ENCODE peak calls at places on chromosomes 7 and 10, in nine cellular contexts. One of them, this sample, is unnamed.

GRCh38 chr7:125568799-125569198 is 639.2 kb upstream of the POT1 start:
- DNase-seq in HL-60: no peak
- DNase-seq in GM23338: no peak
- DNase-seq in GM12878: peak
- DNase-seq in astrocyte of the spinal cord: no peak
- DNase-seq in OCI-LY7: no peak
- DNase-seq in endodermal cell: no peak
- DNase-seq in H1: no peak
- DNase-seq in HFF-Myc: no peak
- DNase-seq in this sample: no peak

GRCh38 chr10:82294874-82295378 is 419.9 kb downstream of the NRG3 start:
- DNase-seq in GM12878: no peak
- DNase-seq in GM23338: no peak
- DNase-seq in endodermal cell: no peak
- DNase-seq in HFF-Myc: no peak
- DNase-seq in OCI-LY7: no peak
- DNase-seq in astrocyte of the spinal cord: no peak
- DNase-seq in H1: no peak
- DNase-seq in HL-60: no peak
- DNase-seq in this sample: peak

GRCh38 chr10:109203616-109204375 is 719.5 kb downstream of the XPNPEP1 start:
- DNase-seq in HL-60: no peak
- DNase-seq in HFF-Myc: no peak
- DNase-seq in endodermal cell: no peak
- DNase-seq in OCI-LY7: no peak
- DNase-seq in GM12878: no peak
- DNase-seq in H1: no peak
- DNase-seq in GM23338: no peak
- DNase-seq in astrocyte of the spinal cord: no peak
- DNase-seq in this sample: peak

GRCh38 chr7:20359397-20359963 is 28.8 kb downstream of the ITGB8 start:
- DNase-seq in GM23338: no peak
- DNase-seq in H1: no peak
- DNase-seq in astrocyte of the spinal cord: no peak
- DNase-seq in OCI-LY7: no peak
- DNase-seq in endodermal cell: no peak
- DNase-seq in GM12878: no peak
- DNase-seq in HFF-Myc: no peak
- DNase-seq in HL-60: no peak
- DNase-seq in this sample: peak

GRCh38 chr7:132380065-132380464 is 196.2 kb downstream of the PLXNA4 start:
- DNase-seq in HFF-Myc: no peak
- DNase-seq in astrocyte of the spinal cord: no peak
- DNase-seq in OCI-LY7: no peak
- DNase-seq in H1: no peak
- DNase-seq in GM23338: peak
- DNase-seq in HL-60: no peak
- DNase-seq in GM12878: no peak
- DNase-seq in endodermal cell: peak
- DNase-seq in this sample: no peak

GRCh38 chr7:75017832-75018231 is 53.3 kb downstream of the CASTOR2 start:
- DNase-seq in H1: no peak
- DNase-seq in GM12878: no peak
- DNase-seq in astrocyte of the spinal cord: no peak
- DNase-seq in endodermal cell: no peak
- DNase-seq in HL-60: no peak
- DNase-seq in HFF-Myc: no peak
- DNase-seq in OCI-LY7: no peak
- DNase-seq in GM23338: no peak
- DNase-seq in this sample: no peak

GRCh38 chr7:8232999-8233847 is 28.7 kb downstream of the ICA1 start:
- DNase-seq in GM23338: no peak
- DNase-seq in H1: no peak
- DNase-seq in endodermal cell: no peak
- DNase-seq in GM12878: no peak
- DNase-seq in HL-60: no peak
- DNase-seq in HFF-Myc: no peak
- DNase-seq in astrocyte of the spinal cord: no peak
- DNase-seq in OCI-LY7: no peak
- DNase-seq in this sample: no peak

GRCh38 chr7:138799336-138799965 is 1.5 kb upstream of the ATP6V0A4 start:
- DNase-seq in H1: no peak
- DNase-seq in OCI-LY7: no peak
- DNase-seq in HL-60: no peak
- DNase-seq in GM12878: no peak
- DNase-seq in GM23338: no peak
- DNase-seq in astrocyte of the spinal cord: no peak
- DNase-seq in endodermal cell: no peak
- DNase-seq in HFF-Myc: no peak
- DNase-seq in this sample: no peak

GRCh38 chr10:100744980-100745881 is at the start of gene PAX2:
- DNase-seq in endodermal cell: peak
- DNase-seq in GM23338: peak
- DNase-seq in H1: peak
- DNase-seq in HL-60: no peak
- DNase-seq in OCI-LY7: no peak
- DNase-seq in GM12878: no peak
- DNase-seq in astrocyte of the spinal cord: no peak
- DNase-seq in HFF-Myc: no peak
- DNase-seq in this sample: no peak

GRCh38 chr10:22825841-22826240 is 102.0 kb upstream of the ARMC3 start:
- DNase-seq in GM23338: peak
- DNase-seq in HFF-Myc: no peak
- DNase-seq in astrocyte of the spinal cord: no peak
- DNase-seq in H1: no peak
- DNase-seq in OCI-LY7: no peak
- DNase-seq in HL-60: peak
- DNase-seq in GM12878: no peak
- DNase-seq in endodermal cell: peak
- DNase-seq in this sample: no peak
- H3K4me3 ChIP-seq in GM23338: no peak
- H3K4me3 ChIP-seq in HFF-Myc: no peak
- H3K4me3 ChIP-seq in astrocyte of the spinal cord: no peak
- H3K4me3 ChIP-seq in H1: no peak
- H3K4me3 ChIP-seq in OCI-LY7: no peak
- H3K4me3 ChIP-seq in HL-60: no peak
- H3K4me3 ChIP-seq in GM12878: no peak
- H3K4me3 ChIP-seq in endodermal cell: no peak
- H3K4me3 ChIP-seq in this sample: no peak

GRCh38 chr7:52764502-52765169 is 270.8 kb upstream of the POM121L12 start:
- DNase-seq in GM23338: no peak
- DNase-seq in astrocyte of the spinal cord: peak
- DNase-seq in HL-60: no peak
- DNase-seq in H1: no peak
- DNase-seq in HFF-Myc: no peak
- DNase-seq in GM12878: no peak
- DNase-seq in endodermal cell: no peak
- DNase-seq in OCI-LY7: no peak
- DNase-seq in this sample: no peak
- TF ChIP-seq CTCF in GM23338: no peak
- TF ChIP-seq CTCF in astrocyte of the spinal cord: no peak
- TF ChIP-seq CTCF in HL-60: no peak
- TF ChIP-seq CTCF in H1: no peak
- TF ChIP-seq CTCF in HFF-Myc: no peak
- TF ChIP-seq CTCF in GM12878: no peak
- TF ChIP-seq CTCF in endodermal cell: peak
- TF ChIP-seq CTCF in OCI-LY7: no peak
- TF ChIP-seq CTCF in this sample: no peak

DNA sequence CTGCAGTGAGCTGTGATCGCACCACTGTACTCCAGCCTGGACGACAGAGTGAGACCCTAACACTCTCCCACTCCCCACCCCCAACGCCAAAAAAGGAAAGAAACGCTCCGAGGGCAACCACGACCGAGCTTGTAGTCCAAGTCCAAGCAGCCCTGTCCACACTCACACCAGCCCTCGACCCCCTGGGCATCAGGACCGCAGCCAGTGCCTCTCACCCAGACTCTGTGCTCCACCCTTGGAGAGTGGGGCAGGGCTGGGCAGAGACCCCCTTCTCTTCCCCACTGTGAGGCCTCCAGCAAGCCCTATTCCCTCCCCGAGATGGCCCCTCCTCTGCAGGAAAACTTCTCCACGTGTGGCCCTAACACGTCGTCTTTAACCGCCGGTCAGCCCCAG is 82.6 kb downstream of the FOXL3 start:
- DNase-seq in HFF-Myc: no peak
- DNase-seq in endodermal cell: no peak
- DNase-seq in GM12878: no peak
- DNase-seq in HL-60: no peak
- DNase-seq in OCI-LY7: no peak
- DNase-seq in GM23338: no peak
- DNase-seq in astrocyte of the spinal cord: no peak
- DNase-seq in H1: no peak
- DNase-seq in this sample: no peak
- H3K4me3 ChIP-seq in HFF-Myc: no peak
- H3K4me3 ChIP-seq in endodermal cell: no peak
- H3K4me3 ChIP-seq in GM12878: no peak
- H3K4me3 ChIP-seq in HL-60: no peak
- H3K4me3 ChIP-seq in OCI-LY7: no peak
- H3K4me3 ChIP-seq in GM23338: no peak
- H3K4me3 ChIP-seq in astrocyte of the spinal cord: no peak
- H3K4me3 ChIP-seq in H1: no peak
- H3K4me3 ChIP-seq in this sample: no peak

GRCh38 chr10:32005050-32005449 is 51.2 kb downstream of the KIF5B start:
- DNase-seq in HL-60: peak
- DNase-seq in HFF-Myc: peak
- DNase-seq in GM12878: peak
- DNase-seq in endodermal cell: peak
- DNase-seq in H1: peak
- DNase-seq in OCI-LY7: peak
- DNase-seq in astrocyte of the spinal cord: peak
- DNase-seq in GM23338: peak
- DNase-seq in this sample: peak
- TF ChIP-seq CTCF in HL-60: peak
- TF ChIP-seq CTCF in HFF-Myc: peak
- TF ChIP-seq CTCF in GM12878: peak
- TF ChIP-seq CTCF in endodermal cell: peak
- TF ChIP-seq CTCF in H1: no peak
- TF ChIP-seq CTCF in OCI-LY7: peak
- TF ChIP-seq CTCF in astrocyte of the spinal cord: peak
- TF ChIP-seq CTCF in GM23338: peak
- TF ChIP-seq CTCF in this sample: peak

DNA sequence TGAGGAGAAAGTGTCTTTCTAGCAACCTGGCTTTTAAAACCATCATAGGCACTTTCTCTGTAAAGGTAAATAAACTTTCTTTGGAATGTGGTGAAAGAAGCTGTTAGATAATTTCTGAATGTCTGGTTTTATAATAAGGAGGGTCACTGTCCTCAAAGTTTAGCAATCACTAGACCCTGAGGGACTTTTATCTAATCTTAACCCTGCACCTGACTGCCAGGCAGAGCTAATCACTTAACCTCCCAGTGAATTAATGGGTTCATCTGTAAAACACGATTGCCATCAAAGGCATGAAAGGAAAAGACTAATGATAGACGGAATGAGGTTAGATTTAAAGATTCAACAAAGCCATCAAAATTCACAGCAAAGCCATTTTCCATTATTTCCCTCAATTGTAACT is 553.8 kb downstream of the GRM8 start:
- DNase-seq in OCI-LY7: no peak
- DNase-seq in HFF-Myc: no peak
- DNase-seq in GM23338: no peak
- DNase-seq in astrocyte of the spinal cord: no peak
- DNase-seq in H1: no peak
- DNase-seq in endodermal cell: no peak
- DNase-seq in HL-60: no peak
- DNase-seq in GM12878: no peak
- DNase-seq in this sample: no peak
- H3K4me3 ChIP-seq in OCI-LY7: no peak
- H3K4me3 ChIP-seq in HFF-Myc: no peak
- H3K4me3 ChIP-seq in GM23338: no peak
- H3K4me3 ChIP-seq in astrocyte of the spinal cord: no peak
- H3K4me3 ChIP-seq in H1: no peak
- H3K4me3 ChIP-seq in endodermal cell: no peak
- H3K4me3 ChIP-seq in HL-60: no peak
- H3K4me3 ChIP-seq in GM12878: peak
- H3K4me3 ChIP-seq in this sample: no peak

DNA sequence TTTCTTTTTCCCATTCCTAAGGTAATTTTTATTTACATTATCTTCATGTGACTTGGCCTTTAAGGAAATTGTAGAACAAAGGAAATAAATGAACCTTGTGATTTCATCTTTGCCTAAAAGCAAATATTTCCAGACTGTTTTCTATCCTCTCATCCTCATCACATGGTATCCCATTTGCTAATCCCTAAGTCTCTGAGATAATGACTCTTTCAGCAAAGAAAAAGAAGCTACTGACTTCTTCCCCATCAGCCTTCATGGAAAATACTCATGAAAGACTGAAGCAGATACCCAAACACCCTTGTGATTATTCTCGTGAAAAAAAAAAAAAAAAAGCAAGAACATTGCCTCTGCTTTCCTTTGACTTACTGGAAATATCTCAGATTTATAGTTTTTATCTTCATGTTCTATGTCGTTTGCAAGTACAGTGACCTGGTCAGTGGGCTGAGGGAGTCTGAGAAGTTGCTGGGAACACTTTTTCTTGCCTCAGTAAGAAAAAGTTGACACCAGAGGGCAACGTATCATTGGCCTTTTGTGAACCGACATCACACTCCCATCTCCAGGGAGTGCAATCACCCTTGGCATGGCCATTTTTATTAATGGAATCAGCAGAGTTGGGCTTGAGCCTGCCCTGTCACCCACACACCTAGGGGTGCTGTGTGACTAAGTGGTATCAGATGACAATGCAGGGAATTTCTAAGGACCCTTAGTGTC is 246.0 kb upstream of the KMT2E start:
- DNase-seq in OCI-LY7: no peak
- DNase-seq in H1: no peak
- DNase-seq in GM12878: no peak
- DNase-seq in endodermal cell: peak
- DNase-seq in HL-60: no peak
- DNase-seq in HFF-Myc: no peak
- DNase-seq in GM23338: peak
- DNase-seq in astrocyte of the spinal cord: no peak
- DNase-seq in this sample: no peak
- TF ChIP-seq CTCF in OCI-LY7: no peak
- TF ChIP-seq CTCF in H1: no peak
- TF ChIP-seq CTCF in GM12878: no peak
- TF ChIP-seq CTCF in endodermal cell: peak
- TF ChIP-seq CTCF in HL-60: no peak
- TF ChIP-seq CTCF in HFF-Myc: no peak
- TF ChIP-seq CTCF in GM23338: peak
- TF ChIP-seq CTCF in astrocyte of the spinal cord: no peak
- TF ChIP-seq CTCF in this sample: no peak